ENCODE peak calls at places on chromosome 2, in ten cellular contexts. S is Calu3; Q is AG08396; A is neural crest cell; I is HCEC 1CT; G is activated CD4-positive, CD25-positive, alpha-beta regulatory T cell; B is activated naive CD4-positive, alpha-beta T cell; D is Kasumi-1; N is CD4-positive, alpha-beta memory T cell; E is omental fat pad. R is an unnamed sample.

GRCh38 chr2:1459727-1460126 is 46.5 kb downstream of the TPO start:
- DNase-seq in S (no peak), Q (no peak), A (no peak), I (no peak), G (no peak), B (no peak), D (no peak), N (no peak), E (no peak), R (no peak)

GRCh38 chr2:96258393-96259022 is 7.3 kb downstream of the TMEM127 start:
- DNase-seq in S (no peak), Q (no peak), A (no peak), I (no peak), G (no peak), B (no peak), D (no peak), N (no peak), E (no peak), R (no peak)

GRCh38 chr2:157497603-157498314 is 53.9 kb upstream of the CYTIP start:
- DNase-seq in S (no peak), Q (peak; percentile 27), A (no peak), I (peak; percentile 76), G (no peak), B (no peak), D (peak; percentile 93), N (peak; percentile 52), E (no peak), R (peak; percentile 31)

GRCh38 chr2:99450199-99450598 is 39.6 kb downstream of the REV1 start:
- DNase-seq in S (no peak), Q (no peak), A (no peak), I (no peak), G (no peak), B (no peak), D (no peak), N (no peak), E (no peak), R (no peak)

GRCh38 chr2:869357-869871 is 81.2 kb upstream of the SNTG2 start:
- DNase-seq in S (no peak), Q (no peak), A (no peak), I (no peak), G (no peak), B (no peak), D (no peak), N (no peak), E (no peak), R (no peak)

GRCh38 chr2:105102963-105103421 is 65.1 kb downstream of the MRPS9 start:
- DNase-seq in S (no peak), Q (peak; percentile 81), A (no peak), I (peak; percentile 67), G (no peak), B (no peak), D (no peak), N (no peak), E (no peak), R (no peak)

GRCh38 chr2:27464443-27464842 is 22.3 kb downstream of the KRTCAP3 start:
- DNase-seq in S (no peak), Q (no peak), A (no peak), I (no peak), G (no peak), B (no peak), D (no peak), N (no peak), E (no peak), R (no peak)

GRCh38 chr2:128601298-128602037 is 282.8 kb upstream of the HS6ST1 start:
- DNase-seq in S (no peak), Q (no peak), A (no peak), I (no peak), G (no peak), B (no peak), D (no peak), N (no peak), E (no peak), R (no peak)

GRCh38 chr2:176130917-176131616 is 1.6 kb downstream of the HOXD8 start:
- DNase-seq in S (no peak), Q (no peak), A (no peak), I (no peak), G (no peak), B (no peak), D (no peak), N (no peak), E (no peak), R (no peak)

GRCh38 chr2:86176583-86176982 is 18.7 kb downstream of the IMMT start:
- DNase-seq in S (no peak), Q (no peak), A (no peak), I (no peak), G (no peak), B (no peak), D (no peak), N (no peak), E (no peak), R (no peak)

GRCh38 chr2:23843051-23843976 is 83.6 kb downstream of the ATAD2B start:
- DNase-seq in S (no peak), Q (peak; percentile 55), A (no peak), I (no peak), G (no peak), B (no peak), D (no peak), N (no peak), E (no peak), R (no peak)